ENCODE peak calls at places on chromosome 1, in seven cellular contexts. T is Ammon's horn, N is T-helper 2 cell, H is SW480, Q is AG08396, E is head of caudate nucleus, W is Calu3. V is an unnamed sample.

GRCh38 chr1:115706774-115707425 is 61.6 kb downstream of the CASQ2 start:
- DNase-seq in T (peak; percentile 9), N (no peak), H (peak; percentile 25), Q (peak; percentile 24), E (no peak), W (no peak), V (peak; percentile 87)

GRCh38 chr1:60895167-60896124 is 186.9 kb upstream of the NFIA start:
- DNase-seq in T (no peak), N (no peak), H (no peak), Q (no peak), E (no peak), W (no peak), V (no peak)

GRCh38 chr1:150555198-150555970 is 6.2 kb downstream of the ADAMTSL4 start:
- DNase-seq in T (no peak), N (no peak), H (no peak), Q (no peak), E (no peak), W (no peak), V (no peak)

GRCh38 chr1:234870020-234870378 is 258.6 kb downstream of the TOMM20 start:
- DNase-seq in T (no peak), N (no peak), H (no peak), Q (no peak), E (no peak), W (no peak), V (no peak)

GRCh38 chr1:89810880-89811279 is 10.0 kb upstream of the LRRC8D start:
- DNase-seq in T (no peak), N (no peak), H (no peak), Q (no peak), E (no peak), W (no peak), V (no peak)

GRCh38 chr1:29626066-29626465 is 389.7 kb downstream of the PTPRU start:
- DNase-seq in T (no peak), N (no peak), H (no peak), Q (no peak), E (no peak), W (no peak), V (no peak)

GRCh38 chr1:232276651-232277050 is 353.3 kb downstream of the SIPA1L2 start:
- DNase-seq in T (no peak), N (no peak), H (no peak), Q (no peak), E (no peak), W (no peak), V (no peak)

GRCh38 chr1:48726557-48726956 is 50.1 kb downstream of the BEND5 start:
- DNase-seq in T (no peak), N (no peak), H (no peak), Q (no peak), E (no peak), W (no peak), V (no peak)

GRCh38 chr1:219757890-219758289 is 145.0 kb upstream of the ZC3H11B start:
- DNase-seq in T (no peak), N (no peak), H (no peak), Q (no peak), E (no peak), W (no peak), V (no peak)

GRCh38 chr1:31574749-31575372 is 1.5 kb upstream of the TINAGL1 start:
- DNase-seq in T (no peak), N (no peak), H (peak; percentile 75), Q (no peak), E (no peak), W (no peak), V (no peak)

GRCh38 chr1:226481133-226481532 is 67.4 kb upstream of the STUM start:
- DNase-seq in T (no peak), N (no peak), H (no peak), Q (no peak), E (no peak), W (no peak), V (no peak)

V was measured in GM23338.